ENCODE peak calls at places on chromosomes 7 and 10, in four cellular contexts. One of them, this sample, is unnamed.

GRCh38 chr7:149644754-149645153 is 128.6 kb downstream of the ZNF467 start:
- DNase-seq in posterior cingulate gyrus: no peak
- DNase-seq in activated CD8-positive, alpha-beta memory T cell treated with anti-CD3 and anti-CD28 coated beads for 48 hours: no peak
- DNase-seq in hypothalamus: no peak
- DNase-seq in this sample: no peak

GRCh38 chr7:159030490-159031134 is 114.1 kb downstream of the VIPR2 start:
- DNase-seq in posterior cingulate gyrus: peak
- DNase-seq in activated CD8-positive, alpha-beta memory T cell treated with anti-CD3 and anti-CD28 coated beads for 48 hours: no peak
- DNase-seq in hypothalamus: no peak
- DNase-seq in this sample: no peak

GRCh38 chr10:30786131-30786530 is 156.6 kb upstream of the LYZL2 start:
- DNase-seq in posterior cingulate gyrus: peak
- DNase-seq in activated CD8-positive, alpha-beta memory T cell treated with anti-CD3 and anti-CD28 coated beads for 48 hours: no peak
- DNase-seq in hypothalamus: no peak
- DNase-seq in this sample: peak

GRCh38 chr10:37855691-37856090 is 1.7 kb downstream of the ZNF248 start:
- DNase-seq in posterior cingulate gyrus: no peak
- DNase-seq in activated CD8-positive, alpha-beta memory T cell treated with anti-CD3 and anti-CD28 coated beads for 48 hours: no peak
- DNase-seq in hypothalamus: no peak
- DNase-seq in this sample: no peak

GRCh38 chr10:131844546-131845084 is 56.2 kb upstream of the PPP2R2D start:
- DNase-seq in posterior cingulate gyrus: peak
- DNase-seq in activated CD8-positive, alpha-beta memory T cell treated with anti-CD3 and anti-CD28 coated beads for 48 hours: no peak
- DNase-seq in hypothalamus: no peak
- DNase-seq in this sample: no peak

GRCh38 chr10:23754179-23754578 is 315.3 kb downstream of the OTUD1 start:
- DNase-seq in posterior cingulate gyrus: no peak
- DNase-seq in activated CD8-positive, alpha-beta memory T cell treated with anti-CD3 and anti-CD28 coated beads for 48 hours: no peak
- DNase-seq in hypothalamus: no peak
- DNase-seq in this sample: no peak

GRCh38 chr10:61176428-61176827 is 232.4 kb upstream of the RHOBTB1 start:
- DNase-seq in posterior cingulate gyrus: no peak
- DNase-seq in activated CD8-positive, alpha-beta memory T cell treated with anti-CD3 and anti-CD28 coated beads for 48 hours: no peak
- DNase-seq in hypothalamus: no peak
- DNase-seq in this sample: no peak

GRCh38 chr10:8978100-8978499 is 923.6 kb downstream of the GATA3 start:
- DNase-seq in posterior cingulate gyrus: no peak
- DNase-seq in activated CD8-positive, alpha-beta memory T cell treated with anti-CD3 and anti-CD28 coated beads for 48 hours: no peak
- DNase-seq in hypothalamus: no peak
- DNase-seq in this sample: no peak

GRCh38 chr7:29370531-29371314 is 176.1 kb downstream of the CHN2 start:
- DNase-seq in posterior cingulate gyrus: no peak
- DNase-seq in activated CD8-positive, alpha-beta memory T cell treated with anti-CD3 and anti-CD28 coated beads for 48 hours: no peak
- DNase-seq in hypothalamus: no peak
- DNase-seq in this sample: no peak

GRCh38 chr10:101643546-101643945 is 51.4 kb downstream of the FBXW4 start:
- DNase-seq in posterior cingulate gyrus: no peak
- DNase-seq in activated CD8-positive, alpha-beta memory T cell treated with anti-CD3 and anti-CD28 coated beads for 48 hours: no peak
- DNase-seq in hypothalamus: no peak
- DNase-seq in this sample: no peak

GRCh38 chr7:499853-500485 is 19.7 kb downstream of the PDGFA start:
- DNase-seq in posterior cingulate gyrus: peak
- DNase-seq in activated CD8-positive, alpha-beta memory T cell treated with anti-CD3 and anti-CD28 coated beads for 48 hours: no peak
- DNase-seq in hypothalamus: no peak
- DNase-seq in this sample: no peak

GRCh38 chr7:28984631-28985030 is 26.5 kb upstream of the TRIL start:
- DNase-seq in posterior cingulate gyrus: peak
- DNase-seq in activated CD8-positive, alpha-beta memory T cell treated with anti-CD3 and anti-CD28 coated beads for 48 hours: no peak
- DNase-seq in hypothalamus: peak
- DNase-seq in this sample: peak

GRCh38 chr10:103069453-103070331 is 123.4 kb downstream of the NT5C2 start:
- DNase-seq in posterior cingulate gyrus: peak
- DNase-seq in activated CD8-positive, alpha-beta memory T cell treated with anti-CD3 and anti-CD28 coated beads for 48 hours: peak
- DNase-seq in hypothalamus: peak
- DNase-seq in this sample: no peak

GRCh38 chr10:86971146-86971991 is 3.1 kb downstream of the ADIRF start:
- DNase-seq in posterior cingulate gyrus: peak
- DNase-seq in activated CD8-positive, alpha-beta memory T cell treated with anti-CD3 and anti-CD28 coated beads for 48 hours: peak
- DNase-seq in hypothalamus: peak
- DNase-seq in this sample: no peak

GRCh38 chr10:102775973-102776669 is 32.4 kb downstream of the WBP1L start:
- DNase-seq in posterior cingulate gyrus: peak
- DNase-seq in activated CD8-positive, alpha-beta memory T cell treated with anti-CD3 and anti-CD28 coated beads for 48 hours: no peak
- DNase-seq in hypothalamus: peak
- DNase-seq in this sample: peak

GRCh38 chr7:114155766-114156110 is 236.9 kb upstream of the PPP1R3A start:
- DNase-seq in posterior cingulate gyrus: no peak
- DNase-seq in activated CD8-positive, alpha-beta memory T cell treated with anti-CD3 and anti-CD28 coated beads for 48 hours: no peak
- DNase-seq in hypothalamus: no peak
- DNase-seq in this sample: no peak

GRCh38 chr10:50407077-50407801 is 155.9 kb upstream of the ASAH2 start:
- DNase-seq in posterior cingulate gyrus: no peak
- DNase-seq in activated CD8-positive, alpha-beta memory T cell treated with anti-CD3 and anti-CD28 coated beads for 48 hours: no peak
- DNase-seq in hypothalamus: no peak
- DNase-seq in this sample: no peak

This sample was measured in globus pallidus.